ENCODE peak calls at places on chromosomes 5 and 9, in eight cellular contexts. O is upper lobe of left lung, S is transverse colon, A is SK-N-SH, C is SK-N-MC, U is breast epithelium, V is HCT116, I is stomach. G is an unnamed sample.

GRCh38 chr5:169181785-169182184 is 119.2 kb downstream of the SLIT3 start:
- DNase-seq in O (no peak), S (no peak), A (no peak), C (no peak), U (no peak), V (no peak), I (no peak), G (no peak)

GRCh38 chr5:74643160-74643562 is 2.6 kb upstream of the ENC1 start:
- DNase-seq in O (peak; percentile 63), S (no peak), A (no peak), C (no peak), U (no peak), V (peak; percentile 48), I (no peak), G (no peak)

GRCh38 chr5:104626122-104626521 is 1063.5 kb upstream of the NUDT12 start:
- DNase-seq in O (no peak), S (no peak), A (no peak), C (no peak), U (no peak), V (no peak), I (no peak), G (no peak)

GRCh38 chr5:151251001-151251551 is 1.9 kb upstream of the GM2A start:
- DNase-seq in O (peak; percentile 26), S (peak; percentile 19), A (no peak), C (no peak), U (no peak), V (no peak), I (no peak), G (no peak)

GRCh38 chr5:160486573-160486972 is 64.9 kb downstream of the PTTG1 start:
- DNase-seq in O (no peak), S (no peak), A (no peak), C (no peak), U (no peak), V (no peak), I (no peak), G (no peak)

GRCh38 chr5:168104811-168105481 is 186.5 kb upstream of the WWC1 start:
- DNase-seq in O (no peak), S (peak; percentile 60), A (no peak), C (peak; percentile 39), U (no peak), V (no peak), I (no peak), G (no peak)

GRCh38 chr5:126044111-126044668 is 379.0 kb upstream of the GRAMD2B start:
- DNase-seq in O (no peak), S (no peak), A (peak; percentile 58), C (no peak), U (no peak), V (no peak), I (no peak), G (no peak)

GRCh38 chr5:136108131-136108739 is 24.4 kb upstream of the SMAD5 start:
- DNase-seq in O (no peak), S (no peak), A (no peak), C (no peak), U (peak; percentile 59), V (no peak), I (no peak), G (peak; percentile 44)

GRCh38 chr9:81815781-81816180 is 112.4 kb upstream of the SPATA31D4 start:
- DNase-seq in O (no peak), S (no peak), A (no peak), C (no peak), U (no peak), V (no peak), I (no peak), G (no peak)

GRCh38 chr5:74693176-74693575 is 8.1 kb downstream of the HEXB start:
- DNase-seq in O (peak; percentile 24), S (no peak), A (no peak), C (no peak), U (no peak), V (no peak), I (no peak), G (no peak)

GRCh38 chr5:57034517-57034916 is 82.6 kb upstream of the MIER3 start:
- DNase-seq in O (no peak), S (no peak), A (no peak), C (no peak), U (no peak), V (no peak), I (no peak), G (no peak)

GRCh38 chr5:96114736-96115466 is 153.2 kb upstream of the ELL2 start:
- DNase-seq in O (no peak), S (no peak), A (no peak), C (no peak), U (no peak), V (no peak), I (no peak), G (no peak)

GRCh38 chr9:128116104-128117083 is 11.1 kb downstream of the PTGES2 start:
- DNase-seq in O (no peak), S (peak; percentile 24), A (no peak), C (no peak), U (no peak), V (no peak), I (peak; percentile 44), G (no peak)

GRCh38 chr9:132945186-132946130 is 1.0 kb upstream of the TSC1 start:
- DNase-seq in O (no peak), S (no peak), A (no peak), C (no peak), U (no peak), V (no peak), I (no peak), G (no peak)

GRCh38 chr9:89426389-89426961 is 71.4 kb downstream of the SEMA4D start:
- DNase-seq in O (no peak), S (peak; percentile 62), A (no peak), C (no peak), U (no peak), V (no peak), I (no peak), G (no peak)

GRCh38 chr9:89425921-89426388 is 72.0 kb downstream of the SEMA4D start:
- DNase-seq in O (no peak), S (no peak), A (no peak), C (no peak), U (no peak), V (no peak), I (no peak), G (no peak)

GRCh38 chr9:89428901-89429890 is 68.7 kb downstream of the SEMA4D start:
- DNase-seq in O (no peak), S (peak; percentile 57), A (no peak), C (no peak), U (no peak), V (no peak), I (no peak), G (no peak)

GRCh38 chr9:89428222-89428761 is 69.6 kb downstream of the SEMA4D start:
- DNase-seq in O (no peak), S (no peak), A (no peak), C (no peak), U (no peak), V (no peak), I (no peak), G (no peak)

DNA sequence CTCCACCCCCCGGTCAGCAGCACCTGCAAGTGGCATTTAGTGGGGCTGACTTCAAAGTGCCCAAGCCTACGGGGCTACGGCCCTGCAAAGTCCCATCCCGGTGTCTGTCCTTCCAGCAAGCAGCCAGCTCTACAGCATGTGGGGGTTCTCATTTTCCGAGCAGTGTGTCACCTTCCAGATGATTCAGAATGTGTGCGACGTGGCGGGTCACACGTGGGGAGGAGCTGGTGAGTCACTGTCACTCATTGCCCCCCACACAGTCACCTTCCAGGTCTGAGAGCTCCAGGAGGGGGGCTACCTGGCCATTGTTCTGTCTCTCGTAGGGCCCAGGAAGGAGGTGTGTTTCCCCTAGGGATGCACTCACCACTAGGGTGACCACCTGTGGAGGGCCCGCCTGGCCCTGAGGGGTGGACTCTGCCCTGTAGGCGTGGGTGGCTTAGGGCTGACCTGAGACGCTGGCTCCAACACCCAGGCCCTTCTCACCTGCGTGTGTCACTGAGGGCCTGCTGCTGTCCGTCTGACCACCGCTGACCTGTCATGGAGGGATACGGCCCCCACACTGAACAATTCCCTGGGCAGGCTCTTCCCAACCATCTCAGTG is 70.2 kb downstream of the SEMA4D start:
- DNase-seq in O (no peak), S (no peak), A (no peak), C (no peak), U (no peak), V (no peak), I (no peak), G (no peak)
- H3K27ac ChIP-seq in O (no peak overlapping the region), S (peak overlapping the region; percentile 58), A (no peak overlapping the region), C (no peak overlapping the region), U (no peak overlapping the region), V (no peak overlapping the region), I (no peak overlapping the region), G (no peak overlapping the region)

GRCh38 chr5:32275421-32275765 is 37.3 kb downstream of the MTMR12 start:
- DNase-seq in O (peak; percentile 27), S (no peak), A (no peak), C (no peak), U (no peak), V (no peak), I (no peak), G (no peak)

GRCh38 chr5:32272746-32273145 is 40.0 kb downstream of the MTMR12 start:
- DNase-seq in O (no peak), S (no peak), A (no peak), C (no peak), U (peak; percentile 63), V (no peak), I (no peak), G (no peak)

GRCh38 chr5:32270178-32270577 is 42.6 kb downstream of the MTMR12 start:
- DNase-seq in O (no peak), S (no peak), A (no peak), C (no peak), U (no peak), V (no peak), I (no peak), G (no peak)

GRCh38 chr5:32274548-32275420 is 38.0 kb downstream of the MTMR12 start:
- DNase-seq in O (no peak), S (no peak), A (no peak), C (no peak), U (no peak), V (no peak), I (no peak), G (no peak)

DNA sequence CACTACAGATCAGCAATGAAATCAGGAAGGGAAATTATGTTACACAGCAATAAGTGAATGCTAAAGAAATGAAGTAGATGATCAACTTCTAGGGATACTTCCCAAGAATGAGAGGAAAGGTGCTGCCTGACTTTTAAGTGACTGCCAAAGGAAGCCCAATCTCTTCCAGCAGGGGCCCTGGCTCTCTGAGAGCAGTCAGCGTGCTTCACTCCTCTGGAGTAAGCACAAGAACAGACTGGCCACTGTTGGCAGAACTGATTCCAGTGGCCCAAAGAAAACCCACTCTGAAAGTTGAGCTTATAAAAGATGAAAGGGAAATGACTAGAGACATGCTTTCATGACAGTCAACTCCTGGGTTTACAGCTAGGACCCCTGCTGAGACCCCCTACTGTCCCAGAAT is 41.8 kb downstream of the MTMR12 start:
- DNase-seq in O (no peak), S (no peak), A (no peak), C (no peak), U (no peak), V (no peak), I (no peak), G (no peak)
- TF ChIP-seq POLR2AphosphoS5 in O (no peak), S (no peak), A (no peak), C (no peak), U (no peak), V (no peak), I (no peak), G (no peak)

GRCh38 chr9:131627326-131627845 is 82.1 kb downstream of the PRRT1B start:
- DNase-seq in O (no peak), S (no peak), A (no peak), C (no peak), U (no peak), V (no peak), I (no peak), G (no peak)
- H3K27ac ChIP-seq in O (peak overlapping the region; percentile 75), S (peak overlapping the region; percentile 83), A (no peak overlapping the region), C (no peak overlapping the region), U (peak overlapping the region; percentile 29), V (no peak overlapping the region), I (peak overlapping the region; percentile 26), G (no peak overlapping the region)

GRCh38 chr5:163867324-163867723 is 361.9 kb downstream of the MAT2B start:
- DNase-seq in O (no peak), S (no peak), A (no peak), C (no peak), U (no peak), V (no peak), I (no peak), G (no peak)
- TF ChIP-seq POLR2AphosphoS5 in O (no peak), S (no peak), A (no peak), C (no peak), U (no peak), V (no peak), I (no peak), G (no peak)